ENCODE peak calls at places on chromosome 17, in five cellular contexts. Z is MM.1S; Y is hepatocyte; A is sigmoid colon; J is CD8-positive, alpha-beta T cell. N is an unnamed sample. For H3K4me1, the result is how much of the 10 kb centered on the place peaks cover.

GRCh38 chr17:16361874-16362273 is 8.6 kb upstream of the CENPV start:
- DNase-seq in Z (no peak), Y (no peak), A (peak), J (no peak), N (no peak)

GRCh38 chr17:15392326-15392739 is 50.9 kb upstream of the TEKT3 start:
- DNase-seq in Z (no peak), Y (no peak), A (no peak), J (no peak), N (no peak)

GRCh38 chr17:77288115-77288619 is 147.4 kb downstream of the SEC14L1 start:
- DNase-seq in Z (no peak), Y (no peak), A (no peak), J (no peak), N (peak)

GRCh38 chr17:36592711-36593321 is 1.1 kb downstream of the DHRS11 start:
- DNase-seq in Z (no peak), Y (peak), A (no peak), J (no peak), N (no peak)

GRCh38 chr17:63405741-63406261 is 40.3 kb downstream of the CYB561 start:
- DNase-seq in Z (peak), Y (peak), A (no peak), J (no peak), N (no peak)

GRCh38 chr17:54891176-54891821 is 9.4 kb upstream of the TOM1L1 start:
- DNase-seq in Z (peak), Y (peak), A (no peak), J (no peak), N (no peak)

GRCh38 chr17:16649585-16649984 is 4.1 kb downstream of the ZNF624 start:
- DNase-seq in Z (no peak), Y (no peak), A (no peak), J (no peak), N (no peak)

GRCh38 chr17:1229891-1230571 is 40.2 kb upstream of the BHLHA9 start:
- DNase-seq in Z (no peak), Y (no peak), A (no peak), J (no peak), N (no peak)

GRCh38 chr17:69947027-69947759 is 127.8 kb upstream of the KCNJ16 start:
- DNase-seq in Z (no peak), Y (no peak), A (no peak), J (no peak), N (no peak)

GRCh38 chr17:50577451-50577954 is 17.0 kb downstream of the CACNA1G start:
- DNase-seq in Z (no peak), Y (no peak), A (no peak), J (no peak), N (no peak)

GRCh38 chr17:78174870-78175642 is 6.7 kb downstream of the SYNGR2 start:
- DNase-seq in Z (no peak), Y (no peak), A (no peak), J (no peak), N (no peak)

GRCh38 chr17:43418441-43419374 is 19.9 kb downstream of the ARL4D start:
- DNase-seq in Z (no peak), Y (peak), A (peak), J (no peak), N (no peak)

GRCh38 chr17:51279183-51279582 is 18.8 kb downstream of the UTP18 start:
- DNase-seq in Z (no peak), Y (no peak), A (no peak), J (no peak), N (no peak)

GRCh38 chr17:4004517-4005295 is 40.5 kb upstream of the ATP2A3 start:
- DNase-seq in Z (no peak), Y (peak), A (peak), J (peak), N (peak)

GRCh38 chr17:46911311-46911710 is 11.6 kb upstream of the GOSR2 start:
- DNase-seq in Z (no peak), Y (no peak), A (no peak), J (no peak), N (no peak)

GRCh38 chr17:66673668-66674276 is 161.1 kb upstream of the CACNG5 start:
- DNase-seq in Z (peak), Y (peak), A (peak), J (peak), N (no peak)

GRCh38 chr17:44374306-44375195 is 10.9 kb upstream of the FAM171A2 start:
- DNase-seq in Z (no peak), Y (peak), A (no peak), J (no peak), N (peak)

GRCh38 chr17:59561042-59561441 is 4.4 kb upstream of the DHX40 start:
- DNase-seq in Z (peak), Y (peak), A (no peak), J (no peak), N (no peak)

GRCh38 chr17:81543756-81544155 is 8.4 kb downstream of the FAAP100 start:
- DNase-seq in Z (no peak), Y (no peak), A (no peak), J (no peak), N (peak)
- H3K4me1 ChIP-seq in Z (under half), Y (under half), A (under half), J (under half), N (under half)

GRCh38 chr17:8963017-8963416 is 2.5 kb downstream of the PIK3R5 start:
- DNase-seq in Z (no peak), Y (no peak), A (no peak), J (no peak), N (no peak)

GRCh38 chr17:8966926-8967325 is 1.4 kb upstream of the PIK3R5 start:
- DNase-seq in Z (no peak), Y (no peak), A (no peak), J (no peak), N (no peak)

GRCh38 chr17:8964801-8965393 is 610 bp downstream of the PIK3R5 start:
- DNase-seq in Z (no peak), Y (no peak), A (no peak), J (no peak), N (peak)

GRCh38 chr17:8963665-8964258 is 1.7 kb downstream of the PIK3R5 start:
- DNase-seq in Z (no peak), Y (no peak), A (no peak), J (no peak), N (no peak)

GRCh38 chr17:8965394-8966168 is at the start of gene PIK3R5:
- DNase-seq in Z (no peak), Y (peak), A (no peak), J (peak), N (peak)
- TF ChIP-seq CTCF in Z (no peak), Y (no peak), A (no peak), J (no peak), N (no peak)

DNA sequence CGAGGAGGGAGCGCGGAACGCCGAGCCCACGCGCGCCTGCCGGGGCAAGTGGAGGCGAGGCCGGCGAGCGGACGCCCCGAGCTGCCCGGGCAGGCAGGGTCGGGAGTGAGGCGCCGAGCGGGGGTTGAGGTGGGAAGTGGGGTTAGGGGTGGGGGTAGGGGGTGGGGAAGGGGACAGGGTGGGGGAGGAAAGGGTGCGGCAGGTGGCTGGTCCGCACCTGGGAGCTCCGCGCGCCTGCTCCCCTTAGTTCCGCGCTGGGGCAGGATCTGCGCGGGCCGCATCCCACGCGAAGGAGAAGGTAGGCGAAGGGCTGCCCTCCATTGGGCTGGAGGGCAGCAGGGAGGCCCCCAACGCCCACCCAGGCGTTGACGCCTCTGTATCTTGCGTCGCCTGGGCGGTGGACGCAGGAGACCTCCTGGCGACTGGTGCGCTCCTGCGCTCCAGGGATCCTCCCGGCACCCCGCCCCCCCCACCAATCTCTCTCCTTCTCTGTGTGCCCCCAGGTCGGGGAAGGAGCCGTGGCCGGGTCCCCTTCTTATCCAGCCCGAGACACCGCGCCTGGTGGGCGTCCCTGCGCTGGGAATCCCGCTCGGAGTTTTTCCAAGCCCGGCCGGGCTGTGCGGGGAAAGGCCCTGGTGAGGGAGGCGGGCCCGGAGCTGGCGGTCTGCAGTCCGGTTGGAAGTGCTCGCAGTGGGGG is 51.3 kb upstream of the AMZ2 start:
- DNase-seq in Z (no peak), Y (peak), A (no peak), J (no peak), N (peak)
- H3K4me1 ChIP-seq in Z (under half), Y (under half), A (half or more), J (under half), N (under half)

GRCh38 chr17:82871776-82872561 is 32.1 kb upstream of the ZNF750 start:
- DNase-seq in Z (no peak), Y (no peak), A (no peak), J (no peak), N (peak)

GRCh38 chr17:82872591-82873520 is 33.0 kb upstream of the ZNF750 start:
- DNase-seq in Z (no peak), Y (no peak), A (peak), J (no peak), N (peak)

GRCh38 chr17:82870541-82870940 is 30.7 kb upstream of the ZNF750 start:
- DNase-seq in Z (no peak), Y (no peak), A (no peak), J (no peak), N (peak)

GRCh38 chr17:82870091-82870491 is 30.3 kb upstream of the ZNF750 start:
- DNase-seq in Z (no peak), Y (no peak), A (no peak), J (no peak), N (peak)

DNA sequence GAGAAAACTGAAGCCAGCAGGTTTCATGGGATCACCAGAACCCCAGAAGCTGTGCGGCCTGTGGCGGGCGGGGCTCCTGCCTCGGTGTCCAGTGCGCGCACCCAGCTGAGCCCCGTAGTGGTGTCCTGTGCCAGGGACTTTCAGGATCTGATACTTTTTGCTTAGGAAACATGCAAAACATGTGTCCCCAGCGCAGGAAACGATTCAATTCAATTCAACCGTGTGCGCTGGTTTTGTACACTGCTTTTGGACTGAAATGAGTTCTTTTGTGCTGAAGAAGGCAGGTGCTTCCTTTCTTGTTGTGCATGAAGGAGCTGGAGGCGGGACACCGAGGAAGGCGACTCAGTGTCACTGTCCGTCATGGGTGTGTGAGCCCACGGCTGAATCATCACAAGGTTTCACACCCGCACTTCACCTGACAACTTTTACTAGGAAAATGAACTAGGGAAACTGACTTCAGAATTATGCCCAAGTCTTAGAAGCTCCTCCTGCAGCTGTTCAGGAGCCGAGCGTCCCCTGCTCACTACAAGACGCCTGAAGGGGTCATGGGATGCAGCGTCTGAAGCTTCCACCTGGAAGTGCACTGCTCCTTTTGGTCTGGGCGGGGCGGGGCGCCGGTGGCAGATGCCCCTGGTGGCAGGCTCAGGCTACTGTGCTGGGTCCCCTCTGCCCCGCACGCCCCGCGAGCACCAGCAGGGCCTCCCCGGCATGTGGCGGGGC is 31.4 kb upstream of the ZNF750 start:
- DNase-seq in Z (no peak), Y (no peak), A (no peak), J (no peak), N (peak)
- TF ChIP-seq CTCF in Z (no peak), Y (no peak), A (no peak), J (no peak), N (no peak)

GRCh38 chr17:73305845-73306836 is 5.7 kb downstream of the CDC42EP4 start:
- DNase-seq in Z (no peak), Y (no peak), A (no peak), J (no peak), N (no peak)

GRCh38 chr17:73304438-73304837 is 7.4 kb downstream of the CDC42EP4 start:
- DNase-seq in Z (no peak), Y (peak), A (no peak), J (no peak), N (no peak)

GRCh38 chr17:73302189-73302588 is 9.6 kb downstream of the CDC42EP4 start:
- DNase-seq in Z (no peak), Y (no peak), A (no peak), J (no peak), N (no peak)

GRCh38 chr17:73307130-73307529 is 4.7 kb downstream of the CDC42EP4 start:
- DNase-seq in Z (no peak), Y (no peak), A (peak), J (no peak), N (no peak)

GRCh38 chr17:73304971-73305786 is 6.6 kb downstream of the CDC42EP4 start:
- DNase-seq in Z (no peak), Y (peak), A (peak), J (no peak), N (peak)
- H3K4me1 ChIP-seq in Z (under half), Y (half or more), A (half or more), J (under half), N (under half)

DNA sequence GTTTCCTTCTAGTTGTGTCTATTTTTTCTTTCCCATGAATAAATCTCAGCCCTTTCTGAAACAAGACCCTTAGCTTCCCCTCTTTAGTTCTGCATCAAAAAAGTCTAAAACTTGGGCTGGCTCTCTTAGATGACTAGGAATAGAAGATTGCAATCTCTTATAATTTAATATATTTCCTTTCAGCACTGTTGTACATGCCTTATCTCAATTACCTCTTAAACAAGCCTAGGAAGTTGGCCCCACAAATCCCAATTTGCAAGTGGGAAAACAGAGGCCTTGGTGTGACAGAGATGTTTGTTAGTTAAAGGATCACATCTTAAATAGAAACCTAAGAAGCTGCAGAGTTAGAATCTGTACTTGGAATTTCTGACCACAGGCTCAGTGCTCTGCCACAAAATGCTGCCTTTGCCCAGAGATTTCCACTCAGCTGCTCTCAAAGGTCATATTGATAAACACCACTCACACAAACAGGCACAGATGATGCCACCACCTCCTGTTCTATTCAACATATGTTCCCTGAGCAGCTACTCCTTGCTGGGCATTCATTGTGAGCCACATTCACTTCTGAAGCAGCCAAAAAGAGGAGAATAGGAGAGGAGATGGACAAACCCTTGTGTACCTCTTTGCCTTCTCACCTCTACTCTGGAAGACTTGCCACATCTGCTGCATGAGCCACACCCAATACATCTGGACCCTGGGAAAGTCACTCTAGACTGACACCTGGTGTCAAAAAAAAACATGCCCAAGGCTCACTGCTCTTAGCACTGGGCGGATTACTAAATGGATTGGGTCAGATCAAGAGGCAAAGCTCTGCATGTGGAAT is 5.5 kb downstream of the CCDC182 start:
- DNase-seq in Z (peak), Y (peak), A (no peak), J (no peak), N (no peak)
- TF ChIP-seq CTCF in Z (peak), Y (peak), A (no peak), J (no peak), N (peak)

GRCh38 chr17:17817552-17817947 is 19.2 kb downstream of the SREBF1 start:
- DNase-seq in Z (no peak), Y (no peak), A (no peak), J (no peak), N (no peak)
- H3K4me1 ChIP-seq in Z (under half), Y (under half), A (half or more), J (under half), N (under half)

GRCh38 chr17:75828051-75828400 is 16.2 kb downstream of the UNC13D start:
- DNase-seq in Z (no peak), Y (no peak), A (no peak), J (no peak), N (no peak)

GRCh38 chr17:75826561-75827290 is 17.5 kb downstream of the UNC13D start:
- DNase-seq in Z (no peak), Y (no peak), A (no peak), J (no peak), N (peak)

GRCh38 chr17:75825748-75826370 is 18.3 kb downstream of the UNC13D start:
- DNase-seq in Z (no peak), Y (no peak), A (no peak), J (no peak), N (no peak)

GRCh38 chr17:75828741-75829140 is 15.5 kb downstream of the UNC13D start:
- DNase-seq in Z (no peak), Y (no peak), A (no peak), J (no peak), N (peak)

GRCh38 chr17:75827291-75828050 is 16.7 kb downstream of the UNC13D start:
- DNase-seq in Z (peak), Y (peak), A (peak), J (peak), N (peak)
- TF ChIP-seq CTCF in Z (peak), Y (peak), A (peak), J (peak), N (peak)

GRCh38 chr17:82104797-82105416 is 6.9 kb upstream of the FASN start:
- DNase-seq in Z (no peak), Y (no peak), A (no peak), J (no peak), N (no peak)

GRCh38 chr17:82106697-82107305 is 8.8 kb upstream of the FASN start:
- DNase-seq in Z (no peak), Y (no peak), A (peak), J (no peak), N (no peak)

GRCh38 chr17:82107341-82107860 is 9.4 kb upstream of the FASN start:
- DNase-seq in Z (no peak), Y (peak), A (peak), J (no peak), N (peak)

GRCh38 chr17:82105417-82105881 is 7.4 kb upstream of the FASN start:
- DNase-seq in Z (no peak), Y (no peak), A (peak), J (no peak), N (peak)

GRCh38 chr17:82105882-82106696 is 8.1 kb upstream of the FASN start:
- DNase-seq in Z (peak), Y (peak), A (peak), J (peak), N (peak)
- H3K4me1 ChIP-seq in Z (under half), Y (half or more), A (under half), J (under half), N (under half)

GRCh38 chr17:28728364-28729200 is at the start of gene NEK8:
- DNase-seq in Z (peak), Y (peak), A (peak), J (peak), N (peak)

GRCh38 chr17:28725660-28726395 is at the start of gene TLCD1:
- DNase-seq in Z (peak), Y (peak), A (peak), J (peak), N (peak)

GRCh38 chr17:28726396-28726911 is 421 bp upstream of the TLCD1 start:
- DNase-seq in Z (peak), Y (peak), A (peak), J (peak), N (no peak)

GRCh38 chr17:28726912-28727726 is 1.1 kb upstream of the TLCD1 start:
- DNase-seq in Z (peak), Y (peak), A (peak), J (peak), N (peak)

DNA sequence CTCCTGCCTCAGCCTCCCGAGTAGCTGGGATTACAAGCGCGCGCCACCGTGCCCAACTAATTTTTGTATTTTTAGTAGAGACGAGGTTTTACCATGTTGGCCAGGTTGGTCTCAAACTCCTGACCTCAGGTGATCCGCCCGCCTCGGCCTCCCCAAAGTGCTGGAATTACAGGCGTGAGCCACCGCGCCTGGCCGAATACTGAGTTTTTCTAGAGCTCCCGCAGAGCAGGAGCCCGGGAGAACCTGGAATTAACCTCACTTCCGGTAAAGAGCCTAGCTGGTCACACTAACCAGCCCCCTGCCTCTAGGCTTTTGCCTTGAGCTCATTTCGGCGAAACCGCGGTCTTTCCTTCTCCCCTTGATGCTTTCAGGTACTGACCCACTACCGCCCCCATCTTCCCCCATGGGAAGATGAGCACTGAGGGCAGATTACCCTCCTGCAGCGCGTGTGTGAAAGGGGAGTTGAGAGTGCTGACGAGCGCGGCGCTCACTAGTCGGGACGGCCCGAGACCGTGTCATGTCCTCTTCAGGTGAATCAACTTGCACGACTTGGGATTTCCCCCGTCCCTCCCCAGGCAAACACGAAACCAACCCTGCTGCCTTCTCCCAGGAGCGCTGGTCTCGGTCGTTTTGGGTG is 743 bp upstream of the NEK8 start:
- DNase-seq in Z (peak), Y (peak), A (peak), J (peak), N (peak)
- TF ChIP-seq CTCF in Z (peak), Y (peak), A (no peak), J (no peak), N (no peak)